ENCODE peak calls at places on chromosome 18, in seven cellular contexts. G is ACHN, Q is GM23248, P is GM10248, C is NCI-H774, N is HEK293T, R is BJ. Y is an unnamed sample.

GRCh38 chr18:8984131-8984670 is 118.3 kb upstream of the NDUFV2 start:
- DNase-seq in G (no peak), Q (no peak), P (no peak), C (no peak), N (no peak), R (peak), Y (no peak)

GRCh38 chr18:36589857-36590543 is 238.8 kb downstream of the TPGS2 start:
- DNase-seq in G (no peak), Q (peak), P (no peak), C (no peak), N (no peak), R (no peak), Y (no peak)

GRCh38 chr18:10834128-10834815 is 308.4 kb downstream of the NAPG start:
- DNase-seq in G (no peak), Q (no peak), P (no peak), C (no peak), N (no peak), R (no peak), Y (no peak)

GRCh38 chr18:52002600-52002999 is 337.4 kb upstream of the DCC start:
- DNase-seq in G (no peak), Q (no peak), P (no peak), C (no peak), N (no peak), R (no peak), Y (no peak)

GRCh38 chr18:55317832-55318231 is 270.2 kb downstream of the TCF4 start:
- DNase-seq in G (no peak), Q (peak), P (no peak), C (no peak), N (no peak), R (no peak), Y (no peak)

GRCh38 chr18:332721-333513 is 65.1 kb upstream of the THOC1 start:
- DNase-seq in G (no peak), Q (no peak), P (no peak), C (no peak), N (no peak), R (no peak), Y (no peak)

GRCh38 chr18:59393381-59393780 is 34.3 kb upstream of the LMAN1 start:
- DNase-seq in G (no peak), Q (no peak), P (no peak), C (no peak), N (no peak), R (no peak), Y (no peak)

GRCh38 chr18:63676526-63676925 is 14.8 kb upstream of the SERPINB3 start:
- DNase-seq in G (no peak), Q (peak), P (peak), C (no peak), N (peak), R (no peak), Y (no peak)

GRCh38 chr18:9494778-9495302 is 19.5 kb downstream of the RALBP1 start:
- DNase-seq in G (no peak), Q (no peak), P (peak), C (no peak), N (no peak), R (no peak), Y (no peak)

GRCh38 chr18:28682912-28683311 is 506.0 kb upstream of the CDH2 start:
- DNase-seq in G (no peak), Q (no peak), P (no peak), C (no peak), N (no peak), R (no peak), Y (no peak)

GRCh38 chr18:33735428-33735827 is 157.4 kb downstream of the ASXL3 start:
- DNase-seq in G (no peak), Q (no peak), P (no peak), C (no peak), N (no peak), R (no peak), Y (no peak)

GRCh38 chr18:28382215-28382879 is 205.4 kb upstream of the CDH2 start:
- DNase-seq in G (no peak), Q (no peak), P (no peak), C (no peak), N (no peak), R (no peak), Y (no peak)

GRCh38 chr18:26089247-26090129 is 925 bp downstream of the SS18 start:
- DNase-seq in G (peak), Q (peak), P (peak), C (no peak), N (no peak), R (no peak), Y (no peak)

Y was measured in DMS153.